ENCODE peak calls at places on chromosomes 2 and 18, in six cellular contexts. K is GM13977; A is H7; D is activated CD8-positive, alpha-beta memory T cell treated with anti-CD3 and anti-CD28 coated beads for 48 hours; J is H54; B is fibroblast of the aortic adventitia. X is an unnamed sample.

GRCh38 chr2:16034151-16034974 is 94.0 kb downstream of the MYCN start:
- DNase-seq in K (no peak), A (peak; percentile 88), D (no peak), J (no peak), B (no peak), X (no peak)

GRCh38 chr18:6414118-6414722 is 491 bp downstream of the L3MBTL4 start:
- DNase-seq in K (peak; percentile 95), A (peak; percentile 88), D (peak; percentile 5), J (no peak), B (no peak), X (no peak)

GRCh38 chr18:59814872-59815271 is 84.9 kb upstream of the PMAIP1 start:
- DNase-seq in K (no peak), A (no peak), D (no peak), J (peak; percentile 49), B (peak; percentile 93), X (no peak)

GRCh38 chr2:51151490-51152140 is 119.7 kb upstream of the NRXN1 start:
- DNase-seq in K (no peak), A (no peak), D (no peak), J (no peak), B (no peak), X (no peak)

GRCh38 chr2:122001441-122001874 is 246.0 kb downstream of the TSN start:
- DNase-seq in K (no peak), A (no peak), D (no peak), J (no peak), B (no peak), X (no peak)

GRCh38 chr2:72325592-72326422 is 178.1 kb upstream of the CYP26B1 start:
- DNase-seq in K (peak; percentile 12), A (peak; percentile 15), D (no peak), J (peak; percentile 4), B (no peak), X (no peak)

GRCh38 chr2:104919127-104919526 is 65.2 kb downstream of the POU3F3 start:
- DNase-seq in K (no peak), A (no peak), D (no peak), J (no peak), B (no peak), X (peak; percentile 9)

GRCh38 chr18:39453356-39453755 is 1887.8 kb upstream of the CELF4 start:
- DNase-seq in K (no peak), A (no peak), D (no peak), J (no peak), B (no peak), X (no peak)

GRCh38 chr18:69161383-69162028 is 239.2 kb upstream of the DOK6 start:
- DNase-seq in K (no peak), A (peak; percentile 5), D (no peak), J (peak; percentile 5), B (peak; percentile 6), X (no peak)

X was measured in COLO829.